ENCODE peak calls at places on chromosomes 4 and X, in four cellular contexts. C is vagina, H is thoracic aorta, Y is OCI-LY7. Z is an unnamed sample.

GRCh38 chr4:2940267-2941137 is 22.7 kb downstream of the NOP14 start:
- DNase-seq in C (peak; percentile 83), H (peak; percentile 0), Y (no peak), Z (no peak)

GRCh38 chrX:114127411-114128025 is 456.4 kb upstream of the HTR2C start:
- DNase-seq in C (no peak), H (no peak), Y (no peak), Z (no peak)

GRCh38 chrX:11193035-11193469 is 81.9 kb downstream of the HCCS start:
- DNase-seq in C (no peak), H (no peak), Y (no peak), Z (no peak)

GRCh38 chrX:130393451-130394074 is 8.1 kb upstream of the GPR119 start:
- DNase-seq in C (no peak), H (no peak), Y (peak; percentile 23), Z (no peak)

GRCh38 chrX:82813671-82814078 is 694.4 kb upstream of the POU3F4 start:
- DNase-seq in C (no peak), H (no peak), Y (no peak), Z (no peak)

GRCh38 chr4:54513231-54513630 is 144.5 kb upstream of the KIT start:
- DNase-seq in C (no peak), H (peak; percentile 3), Y (no peak), Z (no peak)

GRCh38 chr4:74659576-74660411 is 134.5 kb downstream of the BTC start:
- DNase-seq in C (no peak), H (no peak), Y (no peak), Z (no peak)

GRCh38 chr4:5874811-5875465 is 17.9 kb downstream of the CRMP1 start:
- DNase-seq in C (no peak), H (no peak), Y (no peak), Z (no peak)

GRCh38 chr4:169164669-169165415 is 105.9 kb downstream of the SH3RF1 start:
- DNase-seq in C (no peak), H (no peak), Y (no peak), Z (no peak)

GRCh38 chr4:164892018-164892417 is 15.0 kb downstream of the APELA start:
- DNase-seq in C (no peak), H (no peak), Y (peak; percentile 8), Z (no peak)

GRCh38 chr4:6527259-6527658 is 47.7 kb upstream of the MAN2B2 start:
- DNase-seq in C (no peak), H (no peak), Y (no peak), Z (no peak)

GRCh38 chr4:836781-837301 is 10.9 kb upstream of the CPLX1 start:
- DNase-seq in C (no peak), H (no peak), Y (no peak), Z (no peak)

GRCh38 chrX:47502591-47503222 is 19.7 kb upstream of the ZNF41 start:
- DNase-seq in C (no peak), H (no peak), Y (no peak), Z (no peak)

GRCh38 chr4:32462944-32463343 is 1742.8 kb downstream of the PCDH7 start:
- DNase-seq in C (no peak), H (no peak), Y (peak; percentile 52), Z (no peak)

GRCh38 chrX:46327229-46328081 is 217.8 kb downstream of the ZNF674 start:
- DNase-seq in C (no peak), H (no peak), Y (no peak), Z (no peak)

GRCh38 chr4:84870398-84871163 is 95.9 kb downstream of the WDFY3 start:
- DNase-seq in C (no peak), H (no peak), Y (no peak), Z (no peak)

GRCh38 chrX:134599173-134599914 is 58.9 kb downstream of the PLAC1 start:
- DNase-seq in C (no peak), H (no peak), Y (no peak), Z (peak; percentile 15)

GRCh38 chrX:73647212-73647611 is 84.2 kb downstream of the CHIC1 start:
- DNase-seq in C (no peak), H (no peak), Y (no peak), Z (no peak)
- H3K9me3 ChIP-seq in C (peaks cover 5% of the 10 kb centered on the region), H (peaks cover 4% of the 10 kb centered on the region), Y (peaks cover 7% of the 10 kb centered on the region), Z (peaks cover 4% of the 10 kb centered on the region)

DNA sequence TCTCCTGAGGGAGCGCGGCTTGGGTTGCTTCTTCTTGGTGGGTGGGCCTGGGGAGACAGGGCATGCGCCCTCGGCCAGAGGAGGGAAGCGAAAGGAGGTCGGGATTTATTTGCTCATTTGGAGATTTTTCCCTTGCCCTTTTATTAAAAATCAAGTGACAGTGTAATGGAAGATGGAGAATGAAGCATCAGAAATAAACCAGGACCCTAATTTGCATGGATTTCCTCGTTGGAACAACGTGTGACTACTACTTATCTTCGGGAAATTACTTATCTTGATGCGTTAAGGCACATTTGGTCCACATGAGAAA is 707 bp upstream of the CLOCK start:
- DNase-seq in C (no peak), H (no peak), Y (no peak), Z (no peak)
- H3K27ac ChIP-seq in C (peak overlapping the region; percentile 99), H (peak overlapping the region; percentile 95), Y (no peak overlapping the region), Z (peak overlapping the region; percentile 85)

DNA sequence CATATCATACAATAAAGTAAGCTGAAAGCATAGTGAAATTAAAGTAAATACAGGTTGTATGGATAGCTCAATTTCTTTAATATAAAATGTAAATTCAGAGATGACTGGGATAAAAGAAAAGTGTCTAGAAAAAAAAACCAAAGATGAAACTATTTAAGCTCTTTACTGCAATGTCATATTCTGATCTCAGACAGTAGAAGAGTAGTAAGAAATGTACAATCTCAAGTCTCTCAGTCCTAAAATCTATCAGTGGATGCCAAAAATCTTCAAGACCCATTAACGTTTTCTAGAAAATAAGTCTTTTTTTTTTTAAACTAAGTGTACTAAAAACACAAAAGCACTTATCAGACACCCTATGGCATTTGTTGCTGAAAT is 13.8 kb downstream of the MGARP start:
- DNase-seq in C (no peak), H (no peak), Y (no peak), Z (no peak)
- H3K4me3 ChIP-seq in C (peak overlapping the region; percentile 43), H (peak overlapping the region; percentile 62), Y (peak overlapping the region; percentile 68), Z (peak overlapping the region; percentile 76)

GRCh38 chr4:48002267-48002666 is 14.2 kb downstream of the CNGA1 start:
- DNase-seq in C (no peak), H (no peak), Y (no peak), Z (no peak)
- H3K9me3 ChIP-seq in C (no peaks in the 10 kb centered on the region), H (peaks cover 5% of the 10 kb centered on the region), Y (peaks cover 24% of the 10 kb centered on the region), Z (peaks cover 9% of the 10 kb centered on the region)

GRCh38 chrX:136147966-136148365 is 633 bp downstream of the FHL1 start:
- DNase-seq in C (no peak), H (no peak), Y (no peak), Z (no peak)
- H3K27ac ChIP-seq in C (peak overlapping the region; percentile 80), H (peak overlapping the region; percentile 97), Y (no peak overlapping the region), Z (no peak overlapping the region)

DNA sequence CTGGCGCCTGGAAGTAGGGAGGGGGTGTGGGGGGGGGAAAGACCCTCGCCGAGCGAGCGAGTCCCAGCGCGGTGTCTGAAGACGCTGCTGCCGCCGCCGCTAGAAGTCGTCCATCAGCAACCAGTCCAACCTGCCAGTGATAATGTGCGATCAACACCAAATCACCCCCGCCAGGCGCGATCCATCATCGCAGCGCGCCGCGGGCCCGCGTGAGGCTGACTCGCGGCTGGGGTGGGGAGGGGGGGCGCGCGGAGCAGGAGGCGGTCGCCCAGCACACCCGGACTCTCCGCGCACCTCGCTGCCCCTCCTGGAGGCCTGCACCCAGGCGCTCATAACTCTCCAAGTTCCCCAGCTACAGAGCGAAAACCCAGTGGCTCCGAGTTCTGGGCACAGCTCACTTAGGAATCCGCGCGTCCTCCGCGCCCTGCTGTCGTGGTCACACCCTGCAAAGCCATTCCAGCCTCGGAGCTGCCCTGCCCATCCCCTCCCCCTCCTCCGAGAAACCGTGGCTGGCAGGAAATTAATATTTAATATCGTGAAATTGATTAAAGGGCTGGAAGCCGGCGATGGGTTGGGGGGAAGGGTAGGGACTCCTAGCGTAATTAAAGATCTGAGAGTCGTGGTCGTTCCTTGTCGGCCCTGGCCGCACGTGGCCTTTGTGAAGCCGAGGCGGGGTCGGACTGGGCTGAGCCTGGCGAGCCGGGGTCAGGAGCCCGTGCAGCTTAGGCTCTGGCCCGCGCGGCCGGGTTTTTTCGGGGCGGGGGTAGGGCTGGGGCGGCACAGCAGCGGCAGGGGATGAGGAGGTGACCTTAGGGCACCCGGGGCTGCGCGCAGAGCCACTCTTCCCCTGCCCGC is 58.1 kb upstream of the BCOR start:
- DNase-seq in C (no peak), H (no peak), Y (peak; percentile 28), Z (peak; percentile 33)
- H3K4me3 ChIP-seq in C (peak overlapping the region; percentile 37), H (peak overlapping the region; percentile 74), Y (peak overlapping the region; percentile 67), Z (no peak overlapping the region)

GRCh38 chr4:185352202-185352601 is 43.5 kb downstream of the LRP2BP start:
- DNase-seq in C (no peak), H (no peak), Y (no peak), Z (no peak)
- H3K9me3 ChIP-seq in C (no peaks in the 10 kb centered on the region), H (no peaks in the 10 kb centered on the region), Y (no peaks in the 10 kb centered on the region), Z (no peaks in the 10 kb centered on the region)

GRCh38 chr4:88178633-88179231 is 20.3 kb upstream of the ABCG2 start:
- DNase-seq in C (no peak), H (no peak), Y (no peak), Z (no peak)

GRCh38 chr4:88179261-88179660 is 20.8 kb upstream of the ABCG2 start:
- DNase-seq in C (no peak), H (no peak), Y (no peak), Z (no peak)

GRCh38 chr4:88172987-88173386 is 14.5 kb upstream of the ABCG2 start:
- DNase-seq in C (no peak), H (no peak), Y (no peak), Z (no peak)

DNA sequence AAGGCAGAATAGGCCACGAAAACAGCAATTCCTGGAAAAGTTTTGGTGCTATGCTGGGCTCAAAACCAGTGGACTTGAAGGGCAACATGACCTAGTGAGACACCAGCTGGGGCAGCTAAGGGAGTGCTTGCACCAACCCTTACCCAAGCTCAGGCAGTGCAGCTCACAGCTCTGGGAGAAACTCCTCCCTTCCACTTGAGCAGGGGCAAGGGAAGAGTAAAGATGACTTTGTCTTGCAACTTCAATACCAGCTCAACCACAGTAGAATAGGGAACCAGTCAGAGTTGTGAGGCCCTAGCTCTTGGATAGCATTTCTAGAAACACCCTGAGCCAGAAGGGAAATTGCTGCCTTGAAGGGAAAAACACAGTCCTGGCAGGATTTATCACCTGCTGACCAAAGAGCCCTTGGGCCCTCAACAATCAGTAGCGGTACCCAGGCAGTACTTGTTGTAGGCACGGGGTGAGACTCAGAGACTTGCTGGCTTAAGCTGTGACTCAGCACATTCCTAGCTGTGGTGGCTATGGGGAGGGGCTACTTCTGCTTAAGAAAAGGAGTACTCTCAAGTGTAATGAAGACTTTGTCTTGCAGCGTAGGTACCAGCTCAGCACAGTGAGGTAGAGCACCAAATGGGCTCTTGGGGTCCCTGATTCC is 19.7 kb upstream of the ABCG2 start:
- DNase-seq in C (no peak), H (no peak), Y (no peak), Z (no peak)
- H3K27ac ChIP-seq in C (no peak overlapping the region), H (no peak overlapping the region), Y (no peak overlapping the region), Z (no peak overlapping the region)

Z was measured in CD4-positive, CD25-positive, alpha-beta regulatory T cell.